ENCODE peak calls at places on chromosome 10, in five cellular contexts. S is MG63, T is immature natural killer cell, C is nephron progenitor cell, O is left cardiac atrium. V is an unnamed sample.

GRCh38 chr10:86630079-86630478 is 24.3 kb upstream of the OPN4 start:
- DNase-seq in S (no peak), C (no peak), T (no peak), O (no peak), V (no peak)

GRCh38 chr10:21920633-21921032 is 82.9 kb downstream of the DNAJC1 start:
- DNase-seq in S (no peak), C (no peak), T (no peak), O (no peak), V (no peak)

GRCh38 chr10:23158370-23158769 is 33.7 kb upstream of the PTF1A start:
- DNase-seq in S (peak; percentile 15), T (no peak), C (peak; percentile 63), O (no peak), V (no peak)

GRCh38 chr10:69895759-69896158 is 94.1 kb downstream of the COL13A1 start:
- DNase-seq in S (peak; percentile 61), O (no peak), C (no peak), T (no peak), V (no peak)

GRCh38 chr10:14405076-14406065 is 74.6 kb upstream of the FRMD4A start:
- DNase-seq in O (no peak), T (no peak), C (no peak), S (peak; percentile 87), V (no peak)

GRCh38 chr10:83343676-83344075 is 795.6 kb upstream of the GHITM start:
- DNase-seq in S (no peak), C (no peak), O (no peak), T (no peak), V (no peak)

GRCh38 chr10:101773923-101774588 is 1.9 kb downstream of the FGF8 start:
- DNase-seq in O (no peak), C (no peak), T (no peak), S (no peak), V (no peak)

GRCh38 chr10:71748671-71749191 is 24.6 kb downstream of the VSIR start:
- DNase-seq in O (peak; percentile 82), C (no peak), S (peak; percentile 39), T (peak; percentile 76), V (peak; percentile 92)

GRCh38 chr10:29395409-29395808 is 106.5 kb downstream of the LYZL1 start:
- DNase-seq in C (no peak), T (no peak), O (no peak), S (no peak), V (no peak)

GRCh38 chr10:107589081-107589480 is 424.6 kb upstream of the SORCS1 start:
- DNase-seq in T (no peak), O (no peak), C (no peak), S (no peak), V (no peak)

GRCh38 chr10:60098676-60099601 is 192.6 kb upstream of the CCDC6 start:
- DNase-seq in O (no peak), T (no peak), S (no peak), C (peak; percentile 3), V (no peak)